ENCODE peak calls at places on chromosomes 3 and 15, in seven cellular contexts. M, A, T, J, D, X and F are unnamed samples.

GRCh38 chr3:125150525-125151436 is 61.8 kb downstream of the SLC12A8 start:
- DNase-seq in T (no peak), J (no peak), A (no peak), M (no peak), X (peak; percentile 59), D (no peak), F (no peak)

GRCh38 chr3:150054635-150055034 is 83.9 kb upstream of the PFN2 start:
- DNase-seq in D (no peak), A (no peak), T (no peak), J (no peak), M (no peak), X (no peak), F (no peak)

GRCh38 chr3:149167898-149168297 is 38.5 kb downstream of the HPS3 start:
- DNase-seq in X (no peak), M (no peak), D (no peak), J (no peak), T (no peak), A (no peak), F (no peak)

GRCh38 chr15:96345560-96346389 is 15.3 kb downstream of the NR2F2 start:
- DNase-seq in D (peak; percentile 83), M (no peak), J (peak; percentile 78), A (no peak), X (peak; percentile 69), T (no peak), F (peak; percentile 78)

GRCh38 chr15:69591905-69592508 is 139.4 kb downstream of the RPLP1 start:
- DNase-seq in T (no peak), A (no peak), M (no peak), D (no peak), X (peak; percentile 50), J (no peak), F (no peak)

GRCh38 chr15:63357061-63357460 is 24.6 kb downstream of the CA12 start:
- DNase-seq in J (no peak), T (no peak), M (no peak), A (no peak), X (no peak), D (no peak), F (no peak)

GRCh38 chr3:60423556-60423955 is 827.7 kb downstream of the FHIT start:
- DNase-seq in A (no peak), D (no peak), X (no peak), J (no peak), T (no peak), M (no peak), F (no peak)

GRCh38 chr3:48202691-48203090 is 14.5 kb upstream of the CDC25A start:
- DNase-seq in X (no peak), D (no peak), M (no peak), T (no peak), J (no peak), A (no peak), F (no peak)

GRCh38 chr15:42267286-42267685 is 5.7 kb upstream of the GANC start:
- DNase-seq in A (no peak), J (no peak), M (no peak), T (no peak), D (no peak), X (no peak), F (no peak)
- H3K36me3 ChIP-seq in A (peaks cover 2% of the 10 kb centered on the region), J (peaks cover 82% of the 10 kb centered on the region), M (peaks cover 23% of the 10 kb centered on the region), T (peaks cover 54% of the 10 kb centered on the region), D (peaks cover 48% of the 10 kb centered on the region), X (peaks cover 12% of the 10 kb centered on the region), F (peaks cover 3% of the 10 kb centered on the region)

GRCh38 chr3:30655187-30655812 is 48.9 kb downstream of the TGFBR2 start:
- DNase-seq in J (no peak), T (no peak), D (no peak), M (peak; percentile 89), X (no peak), A (peak; percentile 30), F (no peak)

GRCh38 chr3:30658328-30659052 is 52.1 kb downstream of the TGFBR2 start:
- DNase-seq in X (no peak), A (peak; percentile 32), M (peak; percentile 85), J (no peak), D (peak; percentile 56), T (no peak), F (no peak)

GRCh38 chr3:30657914-30658313 is 51.5 kb downstream of the TGFBR2 start:
- DNase-seq in T (no peak), A (no peak), M (peak; percentile 85), J (no peak), X (no peak), D (no peak), F (no peak)

GRCh38 chr3:30654269-30654668 is 47.9 kb downstream of the TGFBR2 start:
- DNase-seq in J (no peak), T (no peak), D (no peak), X (no peak), M (no peak), A (no peak), F (no peak)

DNA sequence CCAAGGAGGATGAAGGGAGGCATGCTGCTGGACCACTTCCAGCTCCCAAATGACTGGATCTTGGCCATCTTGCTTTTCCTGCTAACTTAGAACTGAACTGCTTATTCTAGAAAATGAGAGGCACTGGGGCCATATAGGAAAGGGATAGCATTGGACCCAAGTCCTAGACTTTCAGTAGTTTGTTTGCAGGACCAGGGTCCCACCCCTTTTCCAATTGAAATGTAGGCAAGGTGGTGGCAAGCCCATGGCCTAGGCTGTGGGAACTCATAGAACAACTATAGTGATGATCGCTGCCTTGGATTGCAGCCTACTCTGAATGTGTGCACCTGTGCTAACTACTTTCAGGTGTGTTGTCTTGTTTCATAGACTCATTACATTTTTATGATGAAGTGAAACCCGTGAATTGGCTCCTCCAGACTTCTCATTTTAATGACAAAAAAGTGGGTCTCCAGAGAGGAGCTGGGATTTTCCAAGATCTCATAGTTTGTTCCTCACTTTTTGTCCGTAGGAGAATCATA is 50.3 kb downstream of the TGFBR2 start:
- DNase-seq in T (no peak), M (no peak), A (no peak), D (no peak), J (no peak), X (no peak), F (no peak)
- H3K36me3 ChIP-seq in T (peaks cover 38% of the 10 kb centered on the region), M (peaks cover 3% of the 10 kb centered on the region), A (no peaks in the 10 kb centered on the region), D (peaks cover 36% of the 10 kb centered on the region), J (peaks cover 43% of the 10 kb centered on the region), X (peaks cover 8% of the 10 kb centered on the region), F (no peaks in the 10 kb centered on the region)

DNA sequence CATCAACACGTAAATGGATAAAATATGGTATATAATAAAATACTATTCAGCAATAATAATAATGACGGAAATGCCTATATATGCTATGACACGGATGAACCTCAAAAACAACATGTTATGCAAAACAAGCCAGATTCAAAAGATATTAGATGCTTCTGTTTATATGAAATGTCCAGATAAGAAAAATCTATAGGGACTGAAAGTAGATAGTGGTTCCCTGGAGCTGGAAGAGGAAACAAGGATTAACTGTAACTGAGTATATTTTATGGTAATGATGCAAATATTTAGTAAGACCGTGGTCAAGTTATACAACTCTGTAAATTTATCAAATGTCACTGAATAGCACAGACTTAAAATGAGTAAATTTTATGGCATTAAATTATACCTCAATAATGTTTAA is 25.8 kb upstream of the WDR49 start:
- DNase-seq in D (no peak), A (no peak), X (no peak), J (no peak), T (no peak), M (no peak), F (no peak)
- H3K36me3 ChIP-seq in D (peaks cover 31% of the 10 kb centered on the region), A (no peaks in the 10 kb centered on the region), X (peaks cover 7% of the 10 kb centered on the region), J (peaks cover 45% of the 10 kb centered on the region), T (peaks cover 59% of the 10 kb centered on the region), M (peaks cover 11% of the 10 kb centered on the region), F (peaks cover 31% of the 10 kb centered on the region)

GRCh38 chr3:183953471-183954070 is 64.1 kb downstream of the ABCC5 start:
- DNase-seq in T (no peak), J (no peak), X (no peak), A (no peak), M (no peak), D (no peak), F (no peak)

GRCh38 chr3:183954875-183955274 is 62.8 kb downstream of the ABCC5 start:
- DNase-seq in D (no peak), J (no peak), X (no peak), A (no peak), T (peak; percentile 64), M (no peak), F (no peak)

GRCh38 chr3:183958226-183958625 is 59.5 kb downstream of the ABCC5 start:
- DNase-seq in J (no peak), A (no peak), D (no peak), X (no peak), M (no peak), T (no peak), F (no peak)

GRCh38 chr3:183959214-183959613 is 58.5 kb downstream of the ABCC5 start:
- DNase-seq in X (no peak), T (no peak), J (no peak), D (no peak), A (no peak), M (no peak), F (no peak)

DNA sequence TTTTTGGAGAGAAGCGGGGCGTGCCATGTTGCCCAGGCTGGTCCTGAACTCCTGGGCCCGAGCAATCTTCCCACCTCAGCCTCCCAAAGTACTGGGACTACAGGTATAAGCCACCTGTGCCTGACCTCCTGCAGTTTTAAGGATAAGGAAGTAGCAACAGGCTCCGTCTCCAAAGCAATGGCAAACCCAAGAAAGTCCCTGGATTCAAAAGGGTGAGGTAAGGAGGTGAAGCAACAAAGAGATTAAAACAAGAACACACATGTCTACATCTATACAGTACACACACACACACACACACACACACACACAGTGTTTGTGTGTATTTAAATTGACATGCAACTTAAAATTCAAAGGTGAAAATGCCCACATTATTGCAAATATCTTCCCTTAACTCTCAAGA is 58.9 kb downstream of the ABCC5 start:
- DNase-seq in A (no peak), D (no peak), M (no peak), J (no peak), X (no peak), T (no peak), F (no peak)
- H3K36me3 ChIP-seq in A (no peaks in the 10 kb centered on the region), D (peaks cover 73% of the 10 kb centered on the region), M (no peaks in the 10 kb centered on the region), J (peaks cover 82% of the 10 kb centered on the region), X (no peaks in the 10 kb centered on the region), T (peaks cover 58% of the 10 kb centered on the region), F (peaks cover 3% of the 10 kb centered on the region)

DNA sequence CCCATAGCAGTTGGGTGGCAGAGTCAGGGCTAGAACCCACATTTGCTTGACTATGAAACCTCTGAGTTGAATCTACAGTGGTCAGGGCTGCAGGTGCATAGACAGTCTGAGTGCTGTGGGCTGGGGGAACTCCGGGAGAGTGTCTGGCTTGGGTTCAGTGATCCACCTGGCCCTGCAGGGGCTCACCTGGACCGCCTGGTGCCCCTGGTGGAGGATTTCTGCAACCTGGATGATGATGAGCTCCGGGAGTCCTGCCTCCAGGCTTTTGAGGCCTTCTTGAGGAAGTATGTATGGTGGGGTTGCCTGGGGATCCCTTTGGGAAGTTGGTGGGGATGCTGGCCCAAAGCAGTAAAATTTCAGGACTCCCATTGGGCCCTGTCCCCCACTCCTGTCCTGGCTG is 16.3 kb downstream of the CAND2 start:
- DNase-seq in A (no peak), D (no peak), T (no peak), X (no peak), J (no peak), M (no peak), F (no peak)
- H3K36me3 ChIP-seq in A (no peaks in the 10 kb centered on the region), D (peaks cover 49% of the 10 kb centered on the region), T (peaks cover 45% of the 10 kb centered on the region), X (no peaks in the 10 kb centered on the region), J (peaks cover 82% of the 10 kb centered on the region), M (no peaks in the 10 kb centered on the region), F (no peaks in the 10 kb centered on the region)

GRCh38 chr3:51394541-51394940 is 3.5 kb downstream of the RBM15B start:
- DNase-seq in M (no peak), X (no peak), T (no peak), D (no peak), J (no peak), A (no peak), F (no peak)
- H3K36me3 ChIP-seq in M (peaks cover 47% of the 10 kb centered on the region), X (peaks cover 8% of the 10 kb centered on the region), T (peaks cover 83% of the 10 kb centered on the region), D (peaks cover 54% of the 10 kb centered on the region), J (peaks cover 73% of the 10 kb centered on the region), A (peaks cover 49% of the 10 kb centered on the region), F (no peaks in the 10 kb centered on the region)

GRCh38 chr15:78002996-78003395 is 74.5 kb downstream of the TBC1D2B start:
- DNase-seq in M (no peak), A (no peak), D (no peak), T (no peak), J (no peak), X (peak; percentile 45), F (no peak)
- H3K36me3 ChIP-seq in M (peaks cover 22% of the 10 kb centered on the region), A (peaks cover 34% of the 10 kb centered on the region), D (peaks cover 35% of the 10 kb centered on the region), T (peaks cover 75% of the 10 kb centered on the region), J (peaks cover 28% of the 10 kb centered on the region), X (peaks cover 9% of the 10 kb centered on the region), F (peaks cover 10% of the 10 kb centered on the region)